ENCODE peak calls at places on chromosomes 2 and 18, in ten cellular contexts. A is AG04450, I is right lobe of liver, T is PC-9, Z is nephron progenitor cell, F is OCI-LY7, M is GM12865, U is Peyer's patch, L is epithelial cell of esophagus, N is HCT116. G is an unnamed sample.

GRCh38 chr2:199932312-199932855 is 21.3 kb downstream of the C2orf69 start:
- DNase-seq in A (no peak), I (no peak), T (no peak), Z (no peak), F (no peak), M (no peak), U (no peak), L (no peak), N (no peak), G (no peak)

GRCh38 chr18:55241016-55241415 is 281.8 kb upstream of the CCDC68 start:
- DNase-seq in A (no peak), I (no peak), T (no peak), Z (no peak), F (no peak), M (peak; percentile 56), U (no peak), L (no peak), N (no peak), G (no peak)

GRCh38 chr2:118013221-118013723 is 598 bp downstream of the CCDC93 start:
- DNase-seq in A (no peak), I (peak; percentile 68), T (no peak), Z (peak; percentile 67), F (peak; percentile 39), M (peak; percentile 32), U (peak; percentile 67), L (peak; percentile 40), N (no peak), G (peak; percentile 27)

GRCh38 chr2:240407090-240407489 is 28.4 kb upstream of the GPC1 start:
- DNase-seq in A (no peak), I (no peak), T (no peak), Z (no peak), F (no peak), M (no peak), U (peak; percentile 17), L (no peak), N (no peak), G (no peak)

GRCh38 chr2:232611559-232612218 is 21.7 kb upstream of the EFHD1 start:
- DNase-seq in A (peak; percentile 30), I (peak; percentile 61), T (peak; percentile 97), Z (peak; percentile 82), F (peak; percentile 55), M (peak; percentile 57), U (peak; percentile 83), L (peak; percentile 81), N (no peak), G (peak; percentile 85)

GRCh38 chr2:96843538-96844268 is at the start of gene ANKRD23:
- DNase-seq in A (no peak), I (no peak), T (no peak), Z (no peak), F (no peak), M (no peak), U (no peak), L (no peak), N (no peak), G (no peak)

GRCh38 chr2:126535408-126535807 is 120.5 kb upstream of the GYPC start:
- DNase-seq in A (no peak), I (no peak), T (peak; percentile 28), Z (no peak), F (no peak), M (no peak), U (no peak), L (no peak), N (no peak), G (no peak)

GRCh38 chr2:39871291-39871761 is 92.3 kb upstream of the THUMPD2 start:
- DNase-seq in A (peak; percentile 60), I (no peak), T (no peak), Z (no peak), F (no peak), M (no peak), U (no peak), L (peak; percentile 91), N (no peak), G (no peak)

GRCh38 chr2:218780851-218781690 is 876 bp upstream of the CYP27A1 start:
- DNase-seq in A (no peak), I (no peak), T (peak; percentile 39), Z (no peak), F (no peak), M (no peak), U (no peak), L (peak; percentile 13), N (no peak), G (no peak)

GRCh38 chr18:23710946-23711345 is 21.7 kb downstream of the LAMA3 start:
- DNase-seq in A (no peak), I (no peak), T (no peak), Z (no peak), F (no peak), M (no peak), U (no peak), L (no peak), N (no peak), G (no peak)

GRCh38 chr2:222842517-222843174 is 18.2 kb upstream of the ACSL3 start:
- DNase-seq in A (no peak), I (no peak), T (peak; percentile 100), Z (no peak), F (no peak), M (no peak), U (no peak), L (peak; percentile 87), N (no peak), G (no peak)

GRCh38 chr2:218435003-218435982 is 16.4 kb downstream of the VIL1 start:
- DNase-seq in A (no peak), I (no peak), T (no peak), Z (no peak), F (no peak), M (no peak), U (peak; percentile 28), L (no peak), N (no peak), G (no peak)

GRCh38 chr18:53551868-53552426 is 672.5 kb downstream of the MBD2 start:
- DNase-seq in A (no peak), I (no peak), T (no peak), Z (peak; percentile 4), F (no peak), M (no peak), U (no peak), L (no peak), N (no peak), G (no peak)

GRCh38 chr18:32317651-32318050 is 127.8 kb downstream of the MEP1B start:
- DNase-seq in A (peak; percentile 7), I (no peak), T (no peak), Z (no peak), F (no peak), M (no peak), U (no peak), L (no peak), N (no peak), G (no peak)

GRCh38 chr2:200347301-200347700 is 40.8 kb downstream of the SPATS2L start:
- DNase-seq in A (no peak), I (no peak), T (no peak), Z (no peak), F (no peak), M (no peak), U (no peak), L (no peak), N (no peak), G (no peak)

GRCh38 chr2:42385225-42385624 is 24.2 kb upstream of the COX7A2L start:
- DNase-seq in A (no peak), I (no peak), T (peak; percentile 28), Z (peak; percentile 19), F (no peak), M (no peak), U (no peak), L (peak; percentile 24), N (no peak), G (no peak)
- TF ChIP-seq CTCF in A (peak; percentile 36), I (no peak), T (peak; percentile 46), Z (no peak), F (peak; percentile 14), M (no peak), U (no peak), L (peak; percentile 45), N (peak; percentile 42), G (no peak)

GRCh38 chr18:12944724-12945123 is 3.1 kb upstream of the SEH1L start:
- DNase-seq in A (no peak), I (peak; percentile 74), T (no peak), Z (no peak), F (peak; percentile 24), M (no peak), U (no peak), L (no peak), N (no peak), G (no peak)

GRCh38 chr18:12947355-12948054 is at the start of gene SEH1L:
- DNase-seq in A (peak; percentile 98), I (peak; percentile 100), T (peak; percentile 81), Z (peak; percentile 99), F (peak; percentile 98), M (peak; percentile 100), U (peak; percentile 100), L (peak; percentile 100), N (peak; percentile 93), G (peak; percentile 100)

GRCh38 chr18:12943200-12943599 is 4.6 kb upstream of the SEH1L start:
- DNase-seq in A (no peak), I (no peak), T (no peak), Z (no peak), F (no peak), M (no peak), U (no peak), L (no peak), N (no peak), G (peak; percentile 18)

GRCh38 chr18:12948055-12948804 is 419 bp downstream of the SEH1L start:
- DNase-seq in A (peak; percentile 85), I (peak; percentile 98), T (peak; percentile 78), Z (peak; percentile 84), F (peak; percentile 92), M (peak; percentile 99), U (peak; percentile 98), L (peak; percentile 94), N (peak; percentile 80), G (peak; percentile 99)

GRCh38 chr18:12946549-12947354 is 1.1 kb upstream of the SEH1L start:
- DNase-seq in A (peak; percentile 78), I (peak; percentile 60), T (peak; percentile 84), Z (peak; percentile 52), F (peak; percentile 35), M (peak; percentile 36), U (no peak), L (peak; percentile 40), N (peak; percentile 38), G (peak; percentile 15)
- TF ChIP-seq CTCF in A (peak; percentile 35), I (no peak), T (no peak), Z (no peak), F (peak; percentile 59), M (no peak), U (no peak), L (peak; percentile 5), N (no peak), G (no peak)

DNA sequence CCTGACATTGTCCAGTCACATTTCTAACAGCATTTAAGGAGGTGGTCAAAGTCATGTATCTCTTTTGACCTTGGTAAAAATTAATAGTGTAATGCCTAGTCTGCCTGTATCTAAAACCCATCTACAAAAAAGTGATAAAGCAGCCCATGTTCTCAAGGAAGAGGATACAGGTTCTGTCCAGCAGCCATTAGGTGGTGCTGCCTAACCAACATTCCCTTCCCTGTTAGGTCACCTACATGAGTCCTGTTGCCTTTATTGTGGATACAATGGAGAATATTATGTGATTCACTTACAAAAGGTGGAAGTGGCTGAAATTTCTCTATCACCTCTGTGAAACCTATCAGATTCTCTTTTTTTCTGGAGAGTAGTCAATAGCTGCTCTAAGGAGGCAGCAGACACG is 52.5 kb downstream of the AQP4 start:
- DNase-seq in A (no peak), I (peak; percentile 31), T (no peak), Z (peak; percentile 36), F (peak; percentile 20), M (peak; percentile 48), U (peak; percentile 74), L (peak; percentile 82), N (peak; percentile 44), G (peak; percentile 13)
- TF ChIP-seq CTCF in A (no peak), I (peak; percentile 59), T (no peak), Z (peak; percentile 50), F (peak; percentile 64), M (peak; percentile 43), U (no peak), L (peak; percentile 74), N (peak; percentile 49), G (no peak)

GRCh38 chr2:216339456-216340279 is 32.6 kb downstream of the MARCHF4 start:
- DNase-seq in A (peak; percentile 59), I (no peak), T (no peak), Z (peak; percentile 36), F (no peak), M (no peak), U (no peak), L (peak; percentile 45), N (no peak), G (no peak)
- TF ChIP-seq CTCF in A (peak; percentile 42), I (no peak), T (no peak), Z (no peak), F (no peak), M (no peak), U (no peak), L (no peak), N (no peak), G (no peak)